ENCODE peak calls at places on chromosomes 11 and 22, in four cellular contexts. V, U, Y and D are unnamed samples.

GRCh38 chr11:17036666-17037658 is 22.7 kb upstream of the PLEKHA7 start:
- DNase-seq in U (no peak), V (no peak), Y (no peak), D (no peak)

GRCh38 chr11:1421291-1421690 is 31.6 kb downstream of the BRSK2 start:
- DNase-seq in Y (no peak), U (no peak), V (no peak), D (no peak)

GRCh38 chr11:35111171-35112055 is 27.6 kb upstream of the CD44 start:
- DNase-seq in U (no peak), V (no peak), Y (no peak), D (peak)

GRCh38 chr11:6637871-6638270 is 17.7 kb downstream of the DCHS1 start:
- DNase-seq in Y (peak), V (no peak), U (no peak), D (peak)

GRCh38 chr11:133981156-133981555 is 24.4 kb upstream of the IGSF9B start:
- DNase-seq in V (no peak), Y (no peak), U (no peak), D (no peak)

GRCh38 chr11:79956061-79956460 is 515.2 kb upstream of the TENM4 start:
- DNase-seq in V (no peak), U (no peak), Y (no peak), D (no peak)

GRCh38 chr22:40799008-40799407 is 20.1 kb downstream of the SLC25A17 start:
- DNase-seq in Y (no peak), V (no peak), U (no peak), D (no peak)

GRCh38 chr11:69055598-69056516 is 7.1 kb downstream of the TPCN2 start:
- DNase-seq in V (no peak), Y (peak), U (no peak), D (peak)

GRCh38 chr11:103807806-103808205 is 228.6 kb upstream of the DDI1 start:
- DNase-seq in V (no peak), U (no peak), Y (no peak), D (no peak)

GRCh38 chr11:48116843-48117242 is 99.8 kb upstream of the OR4B1 start:
- DNase-seq in V (no peak), U (no peak), Y (no peak), D (peak)

GRCh38 chr11:115459563-115459962 is 44.7 kb downstream of the CADM1 start:
- DNase-seq in Y (no peak), U (no peak), V (no peak), D (peak)

GRCh38 chr11:102940714-102941588 is 14.6 kb downstream of the MMP13 start:
- DNase-seq in U (peak), V (no peak), Y (peak), D (peak)

GRCh38 chr22:17917490-17917983 is 106.8 kb downstream of the MICAL3 start:
- DNase-seq in U (no peak), V (no peak), Y (no peak), D (no peak)

GRCh38 chr11:102831128-102831708 is 12.2 kb downstream of the MMP3 start:
- DNase-seq in Y (no peak), U (no peak), V (no peak), D (no peak)

GRCh38 chr11:102770191-102770590 is 10.2 kb downstream of the MMP10 start:
- DNase-seq in U (no peak), Y (no peak), V (no peak), D (no peak)

GRCh38 chr22:43213066-43213465 is 26.1 kb upstream of the TTLL12 start:
- DNase-seq in Y (no peak), U (no peak), V (no peak), D (no peak)

GRCh38 chr11:96073536-96073935 is 149.6 kb upstream of the MTMR2 start:
- DNase-seq in U (no peak), V (no peak), Y (no peak), D (no peak)

GRCh38 chr11:87281496-87281895 is 243.8 kb downstream of the TMEM135 start:
- DNase-seq in Y (no peak), V (no peak), U (no peak), D (no peak)

GRCh38 chr22:33921576-33922181 is 1.4 kb upstream of the LARGE1 start:
- DNase-seq in V (no peak), U (peak), Y (peak), D (peak)

GRCh38 chr22:46813816-46814597 is 51.6 kb downstream of the TBC1D22A start:
- DNase-seq in U (no peak), V (no peak), Y (no peak), D (no peak)

GRCh38 chr11:37747121-37747520 is 1149.1 kb upstream of the RAG2 start:
- DNase-seq in U (no peak), Y (no peak), V (no peak), D (no peak)

GRCh38 chr11:27532652-27533325 is 26.2 kb upstream of the LIN7C start:
- DNase-seq in V (no peak), Y (peak), U (no peak), D (no peak)